ENCODE peak calls at places on chromosomes 1 and 21, in eight cellular contexts. D, A, M, F, S, V, Q and Z are unnamed samples. For H3K36me3 and H3K27me3, the result is how much of the 10 kb centered on the place peaks cover.

GRCh38 chr1:6419397-6419802 is 319 bp downstream of the HES2 start:
- DNase-seq in S (no peak), Q (peak), M (no peak), D (no peak), V (peak), F (no peak), A (no peak), Z (peak)

GRCh38 chr1:240404286-240404685 is 207.7 kb downstream of the GREM2 start:
- DNase-seq in M (no peak), V (no peak), Q (no peak), F (no peak), D (no peak), A (no peak), S (no peak), Z (no peak)

GRCh38 chr1:158371188-158371953 is 17.7 kb downstream of the CD1E start:
- DNase-seq in Q (no peak), D (peak), M (peak), A (no peak), V (no peak), F (no peak), S (no peak), Z (no peak)

GRCh38 chr1:92485374-92486250 is 1.1 kb downstream of the GFI1 start:
- DNase-seq in Q (peak), S (peak), A (no peak), F (peak), D (peak), M (peak), V (peak), Z (peak)

GRCh38 chr1:25799758-25800537 is at the start of gene SELENON:
- DNase-seq in Q (peak), S (peak), A (peak), D (no peak), M (no peak), F (peak), V (peak), Z (peak)

GRCh38 chr1:220306339-220306738 is 34.1 kb upstream of the RAB3GAP2 start:
- DNase-seq in S (no peak), D (no peak), M (no peak), V (no peak), F (no peak), Q (no peak), A (no peak), Z (no peak)

GRCh38 chr1:8421721-8422120 is 103.8 kb downstream of the SLC45A1 start:
- DNase-seq in V (no peak), F (peak), S (no peak), Q (no peak), D (no peak), M (peak), A (no peak), Z (no peak)

GRCh38 chr1:233679030-233679429 is 65.1 kb downstream of the KCNK1 start:
- DNase-seq in V (no peak), M (no peak), Q (no peak), D (no peak), S (no peak), F (no peak), A (no peak), Z (no peak)

GRCh38 chr1:206772228-206773002 is at the start of gene IL10:
- DNase-seq in F (no peak), S (no peak), M (no peak), D (no peak), Q (no peak), V (peak), A (no peak), Z (no peak)

GRCh38 chr1:167683641-167684502 is 37.9 kb upstream of the MPZL1 start:
- DNase-seq in Q (peak), A (peak), S (peak), F (no peak), V (peak), D (no peak), M (peak), Z (peak)

GRCh38 chr1:208880433-208881100 is 636.4 kb upstream of the PLXNA2 start:
- DNase-seq in D (no peak), M (no peak), F (no peak), A (no peak), V (no peak), Q (no peak), S (no peak), Z (no peak)

GRCh38 chr1:47229884-47230691 is 1.9 kb downstream of the TAL1 start:
- DNase-seq in D (no peak), A (peak), S (no peak), F (no peak), M (no peak), Q (peak), V (no peak), Z (no peak)

GRCh38 chr1:168320805-168321577 is 40.3 kb downstream of the TBX19 start:
- DNase-seq in F (peak), S (no peak), D (no peak), Q (no peak), V (no peak), M (peak), A (peak), Z (no peak)

GRCh38 chr1:24939657-24940193 is 9.6 kb upstream of the RUNX3 start:
- DNase-seq in M (no peak), F (no peak), V (no peak), D (no peak), A (no peak), Q (no peak), S (no peak), Z (no peak)

GRCh38 chr21:45448810-45449657 is 44.1 kb downstream of the COL18A1 start:
- DNase-seq in Q (no peak), A (peak), D (no peak), M (no peak), V (peak), S (no peak), F (no peak), Z (no peak)

GRCh38 chr1:183568176-183569041 is 21.9 kb downstream of the NCF2 start:
- DNase-seq in D (no peak), V (no peak), Q (peak), S (no peak), A (no peak), M (no peak), F (no peak), Z (no peak)

GRCh38 chr1:17251699-17252376 is 2.9 kb downstream of the PADI3 start:
- DNase-seq in A (peak), D (no peak), Q (no peak), V (no peak), F (no peak), M (peak), S (no peak), Z (no peak)

GRCh38 chr1:3452866-3453175 is 1.6 kb upstream of the ARHGEF16 start:
- DNase-seq in A (no peak), M (no peak), V (no peak), S (no peak), D (no peak), Q (no peak), F (no peak), Z (no peak)

GRCh38 chr1:84789014-84789413 is 98.8 kb upstream of the SSX2IP start:
- DNase-seq in A (no peak), F (no peak), D (no peak), M (no peak), S (no peak), V (no peak), Q (no peak), Z (no peak)

GRCh38 chr1:216224233-216224632 is 199.0 kb downstream of the USH2A start:
- DNase-seq in D (no peak), A (no peak), F (no peak), M (no peak), S (no peak), V (no peak), Q (no peak), Z (no peak)

GRCh38 chr1:54967372-54967771 is 13.1 kb upstream of the TMEM61 start:
- DNase-seq in S (no peak), D (no peak), F (no peak), V (no peak), Q (no peak), M (peak), A (no peak), Z (no peak)

GRCh38 chr1:198577444-198577843 is 37.0 kb upstream of the ATP6V1G3 start:
- DNase-seq in M (peak), S (no peak), V (no peak), D (no peak), F (no peak), Q (no peak), A (peak), Z (no peak)

GRCh38 chr1:3012511-3013291 is 8.6 kb upstream of the ACTRT2 start:
- DNase-seq in M (no peak), F (peak), A (no peak), V (peak), Q (peak), D (no peak), S (peak), Z (peak)

GRCh38 chr1:56017336-56017735 is 562.0 kb downstream of the PLPP3 start:
- DNase-seq in M (peak), F (no peak), Q (no peak), V (no peak), D (no peak), S (no peak), A (no peak), Z (no peak)

GRCh38 chr1:35062518-35063196 is 16.5 kb upstream of the ZMYM1 start:
- DNase-seq in S (no peak), D (no peak), V (no peak), Q (no peak), A (peak), M (peak), F (peak), Z (no peak)

GRCh38 chr1:101310484-101310883 is 73.7 kb downstream of the S1PR1 start:
- DNase-seq in D (peak), V (no peak), Q (no peak), A (no peak), M (no peak), F (no peak), S (no peak), Z (no peak)

GRCh38 chr1:167161242-167161641 is 59.4 kb upstream of the POU2F1 start:
- DNase-seq in M (peak), S (no peak), Q (peak), D (no peak), V (no peak), F (peak), A (no peak), Z (no peak)

GRCh38 chr1:229653420-229653819 is 27.4 kb downstream of the URB2 start:
- DNase-seq in M (no peak), Q (no peak), A (no peak), V (no peak), S (no peak), D (no peak), F (no peak), Z (no peak)

DNA sequence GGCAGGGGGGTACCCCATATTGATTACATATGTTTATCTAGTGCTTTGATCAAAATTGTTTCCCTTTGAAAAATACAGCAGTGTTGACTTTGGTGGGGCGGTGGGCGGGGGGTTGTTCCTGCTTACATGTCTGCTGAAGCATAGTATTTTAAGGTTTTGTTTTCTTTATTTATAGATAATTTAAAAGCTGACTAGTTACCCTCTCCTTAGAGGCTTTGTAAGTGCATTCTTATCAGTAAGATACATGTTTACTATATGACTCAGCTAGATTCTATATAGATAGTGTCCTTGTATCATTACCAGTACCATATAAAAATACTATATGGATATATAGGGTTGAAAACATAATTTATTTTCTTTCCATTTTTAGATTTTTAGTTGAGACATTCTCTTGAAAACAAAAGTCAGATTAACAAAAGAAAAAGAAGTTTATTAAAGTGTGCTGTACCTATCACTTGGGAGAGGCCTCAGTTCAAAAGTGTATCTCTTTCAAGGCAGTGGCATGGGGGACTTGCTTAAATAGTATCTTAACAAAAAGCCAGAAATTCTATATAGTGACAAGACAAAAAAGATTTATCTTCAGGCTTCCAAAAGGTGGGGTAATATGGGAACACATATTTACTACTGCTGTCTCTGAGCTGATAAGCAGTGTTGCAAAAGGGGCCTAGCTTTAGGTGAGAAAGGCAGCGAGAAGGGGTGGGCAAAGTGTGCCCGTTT is 79.0 kb downstream of the HS2ST1 start:
- DNase-seq in D (no peak), S (no peak), A (no peak), V (no peak), M (no peak), Q (no peak), F (no peak), Z (no peak)
- H3K36me3 ChIP-seq in D (under half), S (under half), A (under half), V (under half), M (under half), Q (under half), F (under half), Z (under half)

GRCh38 chr1:11925938-11926292 is 312 bp downstream of the KIAA2013 start:
- DNase-seq in S (peak), Q (no peak), V (peak), A (no peak), M (no peak), D (no peak), F (no peak), Z (peak)

GRCh38 chr1:11923069-11923826 is 3.0 kb downstream of the KIAA2013 start:
- DNase-seq in F (no peak), A (no peak), M (no peak), D (no peak), Q (no peak), V (no peak), S (no peak), Z (no peak)

GRCh38 chr1:11924334-11925195 is 1.7 kb downstream of the KIAA2013 start:
- DNase-seq in Q (no peak), D (no peak), A (no peak), V (no peak), F (peak), S (no peak), M (no peak), Z (no peak)

GRCh38 chr1:11921022-11921421 is 5.2 kb downstream of the KIAA2013 start:
- DNase-seq in A (no peak), S (no peak), Q (no peak), M (no peak), V (no peak), D (no peak), F (no peak), Z (no peak)

DNA sequence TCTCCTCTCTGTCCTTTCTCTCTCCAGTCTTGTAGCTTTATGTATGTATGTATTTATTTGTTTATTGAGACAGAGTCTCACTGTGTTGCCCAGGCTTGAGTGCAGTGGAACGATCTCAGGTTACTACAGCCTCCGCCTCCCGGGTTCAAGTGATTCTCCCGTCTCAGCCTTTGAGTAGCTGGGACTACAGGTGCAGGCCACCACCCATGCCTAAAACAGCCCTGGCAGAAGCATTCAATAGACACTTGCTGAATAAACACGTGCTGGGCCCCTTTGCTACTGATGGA is 2.5 kb downstream of the KIAA2013 start:
- DNase-seq in S (no peak), A (no peak), F (no peak), M (no peak), D (no peak), V (no peak), Q (no peak), Z (no peak)
- H3K4me3 ChIP-seq in S (peak), A (no peak), F (peak), M (no peak), D (no peak), V (peak), Q (no peak), Z (no peak)

DNA sequence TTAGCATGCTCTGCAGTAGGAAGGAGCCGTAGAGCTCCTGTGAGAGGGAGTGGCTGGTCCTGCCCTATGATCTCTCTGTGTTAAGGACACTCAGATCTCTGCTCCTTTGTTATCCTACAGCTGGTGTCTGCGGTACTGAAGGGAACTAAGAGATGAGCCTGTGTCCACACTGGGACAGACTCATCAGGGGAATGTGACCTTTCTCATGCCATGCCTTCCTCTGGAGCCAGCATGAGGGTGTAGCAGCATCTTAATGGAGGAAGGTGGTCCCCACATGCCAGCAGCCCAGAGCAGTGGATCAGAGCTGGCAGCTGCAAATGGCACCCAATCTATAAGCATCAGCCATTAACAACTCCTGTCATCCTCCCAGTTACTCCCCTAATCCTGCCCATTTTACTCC is 24.7 kb upstream of the GUCA2B start:
- DNase-seq in Q (no peak), A (no peak), V (no peak), F (no peak), S (no peak), D (no peak), M (no peak), Z (no peak)
- H3K27me3 ChIP-seq in Q (under half), A (under half), V (under half), F (under half), S (under half), D (under half), M (under half), Z (under half)

DNA sequence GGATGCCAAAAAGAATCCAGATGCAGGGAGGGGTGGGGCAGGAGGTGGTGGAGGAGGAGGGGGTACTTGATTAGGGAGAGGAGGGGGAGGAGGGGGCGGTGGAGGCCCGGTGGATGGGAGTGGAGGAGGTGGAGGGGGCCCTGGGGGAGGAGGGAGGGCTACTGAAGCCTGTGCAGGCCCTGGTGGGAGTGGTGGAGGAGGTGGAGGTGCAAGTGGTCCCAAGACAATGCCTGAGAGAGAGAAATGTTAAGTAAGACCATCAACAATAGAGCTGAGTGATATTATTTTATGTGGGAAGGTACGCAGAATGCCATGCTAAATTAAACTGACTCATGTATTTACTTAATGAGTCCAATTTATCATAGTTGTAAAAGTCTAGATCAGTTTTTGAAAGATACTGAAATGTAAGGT is 86.8 kb upstream of the LBR start:
- DNase-seq in S (no peak), V (no peak), A (no peak), D (no peak), M (no peak), Q (no peak), F (peak), Z (peak)
- H3K36me3 ChIP-seq in S (under half), V (under half), A (under half), D (under half), M (under half), Q (under half), F (under half), Z (under half)

GRCh38 chr1:116224111-116224510 is 112.9 kb downstream of the MAB21L3 start:
- DNase-seq in A (no peak), D (no peak), M (no peak), F (peak), Q (no peak), S (no peak), V (no peak), Z (no peak)
- H3K4me3 ChIP-seq in A (no peak), D (no peak), M (no peak), F (no peak), Q (no peak), S (no peak), V (no peak), Z (no peak)

GRCh38 chr1:18668051-18668450 is 37.4 kb downstream of the PAX7 start:
- DNase-seq in D (no peak), Q (no peak), A (no peak), M (peak), S (no peak), F (no peak), V (no peak), Z (no peak)
- H3K27me3 ChIP-seq in D (under half), Q (under half), A (under half), M (under half), S (under half), F (under half), V (half or more), Z (under half)

GRCh38 chr21:41839387-41840000 is 39.6 kb downstream of the PRDM15 start:
- DNase-seq in S (no peak), F (no peak), D (no peak), A (no peak), V (peak), M (no peak), Q (no peak), Z (peak)
- H3K36me3 ChIP-seq in S (under half), F (under half), D (under half), A (under half), V (under half), M (under half), Q (under half), Z (under half)

GRCh38 chr1:67754526-67754920 is 69.5 kb downstream of the GADD45A start:
- DNase-seq in M (no peak), V (no peak), F (no peak), Q (no peak), A (no peak), S (no peak), D (no peak), Z (no peak)
- H3K4me3 ChIP-seq in M (no peak), V (no peak), F (no peak), Q (no peak), A (no peak), S (no peak), D (no peak), Z (no peak)